ENCODE peak calls at places on chromosomes 13 and 19, in four cellular contexts. E is head of caudate nucleus, X is NCI-H510A treated with DMSO at 0.1 percent for 48 hours, F is neuronal stem cell. N is an unnamed sample.

GRCh38 chr19:1377965-1378785 is 5.5 kb upstream of the NDUFS7 start:
- DNase-seq in E (no peak), X (no peak), F (no peak), N (no peak)

GRCh38 chr13:20408181-20408580 is 117.5 kb downstream of the CRYL1 start:
- DNase-seq in E (no peak), X (no peak), F (no peak), N (no peak)

GRCh38 chr13:43446126-43446525 is 340.6 kb downstream of the ENOX1 start:
- DNase-seq in E (no peak), X (no peak), F (no peak), N (no peak)

GRCh38 chr13:77509221-77509620 is 26.3 kb upstream of the SCEL start:
- DNase-seq in X (no peak), E (no peak), F (no peak), N (no peak)

GRCh38 chr13:83620535-83621220 is 261.6 kb downstream of the SLITRK1 start:
- DNase-seq in E (no peak), X (no peak), F (no peak), N (no peak)

GRCh38 chr19:15812059-15812722 is 3.3 kb downstream of the OR10H1 start:
- DNase-seq in X (no peak), F (no peak), E (no peak), N (no peak)

GRCh38 chr19:1250374-1251232 is 2.2 kb downstream of the MIDN start:
- DNase-seq in X (no peak), E (peak; percentile 76), F (peak; percentile 93), N (peak; percentile 84)

GRCh38 chr13:79711631-79712030 is 230.7 kb downstream of the NDFIP2 start:
- DNase-seq in X (no peak), E (no peak), F (no peak), N (no peak)

GRCh38 chr19:708154-709141 is at the start of gene PALM:
- DNase-seq in E (peak; percentile 48), X (no peak), F (peak; percentile 56), N (no peak)

GRCh38 chr19:31516756-31517155 is 167.5 kb upstream of the TSHZ3 start:
- DNase-seq in E (no peak), F (no peak), X (no peak), N (no peak)

GRCh38 chr19:57587529-57587928 is 3.6 kb downstream of the ZIK1 start:
- DNase-seq in E (no peak), X (no peak), F (no peak), N (no peak)

GRCh38 chr19:8333771-8334457 is 9.1 kb downstream of the KANK3 start:
- DNase-seq in F (no peak), E (no peak), X (peak; percentile 32), N (no peak)

GRCh38 chr13:40660270-40660669 is 6.2 kb downstream of the FOXO1 start:
- DNase-seq in E (no peak), F (no peak), X (no peak), N (no peak)

GRCh38 chr13:45228002-45228401 is 27.2 kb upstream of the KCTD4 start:
- DNase-seq in F (no peak), X (no peak), E (no peak), N (no peak)

GRCh38 chr19:12913011-12913561 is 6.0 kb downstream of the SYCE2 start:
- DNase-seq in F (no peak), X (peak; percentile 95), E (peak; percentile 76), N (peak; percentile 83)

GRCh38 chr19:50414850-50415660 is 3.7 kb upstream of the SPIB start:
- DNase-seq in E (peak; percentile 70), F (peak; percentile 62), X (no peak), N (no peak)

GRCh38 chr19:37941820-37942515 is 35.0 kb downstream of the SIPA1L3 start:
- DNase-seq in E (no peak), F (no peak), X (peak; percentile 37), N (no peak)

GRCh38 chr19:17235618-17236413 is 9.8 kb downstream of the OCEL1 start:
- DNase-seq in E (peak; percentile 82), X (peak; percentile 56), F (peak; percentile 74), N (peak; percentile 60)

GRCh38 chr13:110580800-110581199 is 19.3 kb upstream of the RAB20 start:
- DNase-seq in X (no peak), E (no peak), F (no peak), N (no peak)

GRCh38 chr13:21075303-21076264 is 14.2 kb upstream of the LATS2 start:
- DNase-seq in X (no peak), F (no peak), E (no peak), N (no peak)

GRCh38 chr13:82713681-82714405 is 1168.4 kb downstream of the SLITRK1 start:
- DNase-seq in X (no peak), E (no peak), F (no peak), N (no peak)

GRCh38 chr13:41650706-41651105 is 193.4 kb downstream of the RGCC start:
- DNase-seq in F (no peak), X (no peak), E (no peak), N (no peak)

GRCh38 chr19:11763117-11763516 is 3.7 kb upstream of the ZNF441 start:
- DNase-seq in X (no peak), F (no peak), E (no peak), N (no peak)

GRCh38 chr13:42047561-42048322 is 706 bp upstream of the DGKH start:
- DNase-seq in X (no peak), F (peak; percentile 51), E (peak; percentile 46), N (peak; percentile 50)

GRCh38 chr13:68908879-68909278 is 1198.7 kb upstream of the ATXN8OS start:
- DNase-seq in F (no peak), E (no peak), X (no peak), N (no peak)

GRCh38 chr19:40467007-40467565 is 285 bp downstream of the SPTBN4 start:
- DNase-seq in X (no peak), E (no peak), F (no peak), N (no peak)

GRCh38 chr19:16338470-16339360 is 14.1 kb downstream of the KLF2 start:
- DNase-seq in X (no peak), F (no peak), E (peak; percentile 40), N (no peak)

GRCh38 chr19:46571495-46571894 is 29.6 kb upstream of the CALM3 start:
- DNase-seq in F (no peak), X (peak; percentile 14), E (no peak), N (no peak)

GRCh38 chr19:31397308-31397707 is 48.1 kb upstream of the TSHZ3 start:
- DNase-seq in F (no peak), E (no peak), X (no peak), N (no peak)

GRCh38 chr19:18204394-18205179 is 745 bp upstream of the RAB3A start:
- DNase-seq in F (peak; percentile 90), X (peak; percentile 93), E (peak; percentile 40), N (no peak)